ENCODE peak calls at places on chromosomes 5 and 9, in five cellular contexts. N is neural crest cell, J is AG09319, Y is right lobe of liver, D is psoas muscle. Q is an unnamed sample.
A peak's percentile ranks its signal among the peaks of the same experiment; 100 is the strongest.

GRCh38 chr9:32705059-32705458 is 69.6 kb upstream of the TAF1L start:
- DNase-seq in N (no peak), J (no peak), Y (no peak), D (no peak), Q (no peak)

GRCh38 chr5:180889366-180889765 is 9.6 kb upstream of the BTNL8 start:
- DNase-seq in N (no peak), J (no peak), Y (no peak), D (no peak), Q (no peak)

GRCh38 chr5:158951951-158952545 is 147.7 kb downstream of the EBF1 start:
- DNase-seq in N (no peak), J (no peak), Y (no peak), D (no peak), Q (no peak)

GRCh38 chr5:159463590-159464321 is 133.5 kb upstream of the IL12B start:
- DNase-seq in N (no peak), J (peak; percentile 87), Y (no peak), D (no peak), Q (no peak)

GRCh38 chr5:74166064-74166463 is 474.5 kb downstream of the ENC1 start:
- DNase-seq in N (no peak), J (no peak), Y (no peak), D (no peak), Q (no peak)

GRCh38 chr5:109956884-109957283 is 267.2 kb downstream of the MAN2A1 start:
- DNase-seq in N (no peak), J (no peak), Y (no peak), D (no peak), Q (no peak)

GRCh38 chr9:26687421-26687820 is 205.2 kb downstream of the CAAP1 start:
- DNase-seq in N (no peak), J (no peak), Y (no peak), D (no peak), Q (no peak)

GRCh38 chr5:154267516-154267915 is 77.0 kb downstream of the GALNT10 start:
- DNase-seq in N (no peak), J (no peak), Y (no peak), D (no peak), Q (no peak)

GRCh38 chr5:180340856-180341255 is 12.3 kb downstream of the GFPT2 start:
- DNase-seq in N (no peak), J (no peak), Y (no peak), D (no peak), Q (no peak)

GRCh38 chr9:37745970-37746369 is 7.6 kb upstream of the TRMT10B start:
- DNase-seq in N (no peak), J (no peak), Y (no peak), D (no peak), Q (no peak)

GRCh38 chr9:108776920-108777650 is 78.7 kb downstream of the ACTL7B start:
- DNase-seq in N (no peak), J (peak; percentile 2), Y (no peak), D (no peak), Q (peak; percentile 88)

GRCh38 chr9:11192993-11193392 is 580.2 kb upstream of the PTPRD start:
- DNase-seq in N (no peak), J (no peak), Y (no peak), D (no peak), Q (no peak)

GRCh38 chr5:167304834-167305469 is 986.5 kb upstream of the WWC1 start:
- DNase-seq in N (no peak), J (no peak), Y (no peak), D (no peak), Q (no peak)

GRCh38 chr5:140236896-140237598 is 62.1 kb downstream of the CYSTM1 start:
- DNase-seq in N (no peak), J (no peak), Y (no peak), D (no peak), Q (no peak)

GRCh38 chr9:84554069-84554659 is 115.4 kb upstream of the NTRK2 start:
- DNase-seq in N (no peak), J (no peak), Y (no peak), D (no peak), Q (no peak)

GRCh38 chr5:92945630-92946097 is 635.4 kb downstream of the NR2F1-AS1 start:
- DNase-seq in N (no peak), J (no peak), Y (no peak), D (no peak), Q (peak; percentile 23)

GRCh38 chr5:162128117-162128516 is 60.5 kb downstream of the GABRG2 start:
- DNase-seq in N (no peak), J (no peak), Y (no peak), D (no peak), Q (no peak)

GRCh38 chr9:5089737-5090136 is 95.7 kb downstream of the INSL6 start:
- DNase-seq in N (no peak), J (no peak), Y (no peak), D (no peak), Q (no peak)

GRCh38 chr5:118478852-118479251 is 509.5 kb downstream of the DTWD2 start:
- DNase-seq in N (no peak), J (no peak), Y (no peak), D (no peak), Q (no peak)

GRCh38 chr5:31901807-31902530 is 263.0 kb downstream of the PDZD2 start:
- DNase-seq in N (no peak), J (no peak), Y (no peak), D (no peak), Q (no peak)

GRCh38 chr5:125267636-125268248 is 521.3 kb upstream of the ZNF608 start:
- DNase-seq in N (no peak), J (no peak), Y (no peak), D (no peak), Q (no peak)

GRCh38 chr5:50666261-50667078 is at the start of gene PARP8:
- DNase-seq in N (peak; percentile 53), J (peak; percentile 27), Y (peak; percentile 60), D (peak; percentile 48), Q (no peak)

GRCh38 chr5:40270274-40270855 is 409.4 kb upstream of the PTGER4 start:
- DNase-seq in N (no peak), J (no peak), Y (no peak), D (no peak), Q (no peak)

GRCh38 chr5:170446365-170446764 is 57.2 kb upstream of the KCNMB1 start:
- DNase-seq in N (no peak), J (no peak), Y (no peak), D (no peak), Q (no peak)

GRCh38 chr9:15570769-15571168 is 17.9 kb downstream of the CCDC171 start:
- DNase-seq in N (no peak), J (no peak), Y (no peak), D (no peak), Q (no peak)

GRCh38 chr5:71873202-71873601 is 154.1 kb downstream of the CARTPT start:
- DNase-seq in N (no peak), J (no peak), Y (no peak), D (no peak), Q (no peak)

GRCh38 chr5:119059740-119060255 is 11.1 kb upstream of the DMXL1 start:
- DNase-seq in N (no peak), J (no peak), Y (no peak), D (no peak), Q (no peak)

GRCh38 chr9:121660367-121660766 is 8.9 kb downstream of the DAB2IP start:
- DNase-seq in N (no peak), J (no peak), Y (no peak), D (no peak), Q (no peak)

GRCh38 chr5:33690736-33691135 is 201.1 kb downstream of the ADAMTS12 start:
- DNase-seq in N (no peak), J (peak; percentile 82), Y (no peak), D (no peak), Q (peak; percentile 87)

GRCh38 chr5:174454464-174454863 is 269.9 kb upstream of the MSX2 start:
- DNase-seq in N (no peak), J (no peak), Y (no peak), D (no peak), Q (no peak)

GRCh38 chr9:616694-617093 is 224.8 kb upstream of the DMRT1 start:
- DNase-seq in N (no peak), J (no peak), Y (no peak), D (no peak), Q (no peak)

GRCh38 chr5:111942214-111942613 is 185.2 kb upstream of the NREP start:
- DNase-seq in N (no peak), J (no peak), Y (no peak), D (no peak), Q (no peak)

GRCh38 chr5:43674536-43674935 is 71.6 kb downstream of the NNT start:
- DNase-seq in N (no peak), J (no peak), Y (no peak), D (no peak), Q (no peak)

GRCh38 chr5:163613150-163613442 is 107.7 kb downstream of the MAT2B start:
- DNase-seq in N (no peak), J (no peak), Y (no peak), D (no peak), Q (no peak)

GRCh38 chr9:84145031-84145430 is 164.4 kb downstream of the RMI1 start:
- DNase-seq in N (no peak), J (no peak), Y (no peak), D (no peak), Q (no peak)

GRCh38 chr5:150137168-150137957 is 18.3 kb downstream of the PDGFRB start:
- DNase-seq in N (no peak), J (no peak), Y (peak; percentile 86), D (no peak), Q (peak; percentile 54)

GRCh38 chr5:172334196-172334595 is 50.6 kb upstream of the UBTD2 start:
- DNase-seq in N (no peak), J (no peak), Y (no peak), D (no peak), Q (no peak)
- TF ChIP-seq CTCF in N (no peak), J (no peak), Y (no peak), D (no peak), Q (peak; percentile 2)

DNA sequence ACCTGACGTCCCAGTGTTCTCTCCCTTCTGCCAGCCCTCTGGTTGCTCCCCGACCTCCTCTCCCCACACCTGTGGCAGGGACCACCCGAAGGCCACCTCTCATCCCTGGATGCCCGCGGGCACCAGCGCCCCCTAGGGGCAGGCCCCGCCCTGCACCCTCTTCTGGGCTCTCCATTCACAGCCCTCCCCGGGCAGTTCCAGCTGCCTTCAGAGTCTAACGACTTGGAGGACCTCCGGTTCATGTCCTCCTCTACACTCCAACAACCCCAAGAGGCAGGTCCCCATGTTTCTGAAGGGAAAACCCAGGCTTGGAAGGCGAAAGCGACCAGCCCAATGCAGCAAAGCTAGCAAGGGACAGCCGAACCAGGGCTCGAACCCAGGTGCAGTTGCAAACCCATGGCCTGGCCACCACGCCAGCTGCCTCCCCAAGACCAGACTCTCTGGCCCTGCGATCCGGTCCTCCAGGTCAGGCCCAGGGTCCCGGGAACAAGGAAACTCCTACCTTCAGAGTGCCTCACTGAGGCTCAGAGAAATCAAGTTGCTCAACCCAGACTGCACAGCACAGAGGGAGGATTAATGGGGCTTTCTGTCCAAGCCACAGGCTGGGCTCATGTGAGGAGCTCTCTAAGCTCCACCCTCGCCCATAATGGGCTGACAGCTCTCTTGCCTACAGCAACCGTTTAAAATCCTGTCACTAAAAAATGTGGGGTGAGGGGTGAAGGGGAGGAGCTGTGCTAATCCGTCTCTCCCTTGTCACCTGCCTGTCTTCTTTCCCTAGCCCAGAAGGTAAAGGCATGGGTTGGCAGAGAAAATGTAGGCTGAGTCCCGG is 89.0 kb downstream of the LMX1B start:
- DNase-seq in N (peak; percentile 44), J (no peak), Y (peak; percentile 41), D (no peak), Q (no peak)
- TF ChIP-seq CTCF in N (peak; percentile 72), J (peak; percentile 59), Y (peak; percentile 43), D (peak; percentile 42), Q (peak; percentile 63)

GRCh38 chr5:145975001-145975360 is 38.6 kb downstream of the SH3RF2 start:
- DNase-seq in N (no peak), J (no peak), Y (peak; percentile 89), D (peak; percentile 32), Q (no peak)
- TF ChIP-seq CTCF in N (no peak), J (no peak), Y (no peak), D (no peak), Q (no peak)

GRCh38 chr9:136848393-136849037 is 694 bp upstream of the PHPT1 start:
- DNase-seq in N (peak; percentile 47), J (no peak), Y (no peak), D (no peak), Q (no peak)
- TF ChIP-seq CTCF in N (peak; percentile 19), J (no peak), Y (no peak), D (no peak), Q (no peak)